ENCODE peak calls at places on chromosomes 16 and 17, in four cellular contexts. I is A549, G is H1, E is KG1. O is an unnamed sample.

GRCh38 chr17:76492250-76492988 is 8.8 kb downstream of the RHBDF2 start:
- DNase-seq in E (no peak), I (no peak), G (no peak), O (peak; percentile 84)

GRCh38 chr17:63039899-63040602 is 74.0 kb downstream of the TANC2 start:
- DNase-seq in G (no peak), I (peak; percentile 68), E (no peak), O (no peak)

GRCh38 chr16:15749371-15749770 is 99.3 kb downstream of the NDE1 start:
- DNase-seq in I (no peak), E (no peak), G (no peak), O (no peak)

GRCh38 chr17:79041723-79042420 is 17.9 kb downstream of the C1QTNF1 start:
- DNase-seq in E (no peak), G (no peak), I (no peak), O (no peak)

GRCh38 chr17:83109386-83109785 is 30.0 kb downstream of the METRNL start:
- DNase-seq in G (no peak), I (no peak), E (no peak), O (no peak)

GRCh38 chr17:51164911-51165679 is 1.1 kb upstream of the NME2 start:
- DNase-seq in G (no peak), E (no peak), I (peak; percentile 28), O (no peak)

GRCh38 chr17:41617136-41617535 is 4.6 kb upstream of the KRT16 start:
- DNase-seq in I (no peak), G (no peak), E (no peak), O (peak; percentile 31)

GRCh38 chr17:76725580-76726230 is 701 bp downstream of the JMJD6 start:
- DNase-seq in G (no peak), I (peak; percentile 58), E (peak; percentile 73), O (peak; percentile 75)

GRCh38 chr16:4172070-4172469 is 55.8 kb upstream of the ADCY9 start:
- DNase-seq in E (no peak), G (no peak), I (no peak), O (no peak)

GRCh38 chr16:89478576-89479221 is 11.7 kb downstream of the ANKRD11 start:
- DNase-seq in G (no peak), E (no peak), I (peak; percentile 44), O (no peak)

GRCh38 chr17:81396722-81397313 is 1.6 kb downstream of the BAHCC1 start:
- DNase-seq in I (peak; percentile 83), E (peak; percentile 26), G (no peak), O (peak; percentile 76)

GRCh38 chr16:19431636-19432340 is 14.1 kb downstream of the TMC5 start:
- DNase-seq in I (no peak), E (no peak), G (no peak), O (no peak)

GRCh38 chr17:76866774-76867577 is 1.2 kb upstream of the MGAT5B start:
- DNase-seq in E (no peak), I (no peak), G (no peak), O (no peak)

GRCh38 chr17:63349478-63350000 is 96.6 kb downstream of the CYB561 start:
- DNase-seq in I (no peak), G (no peak), E (no peak), O (no peak)